ENCODE peak calls at places on chromosomes 6 and 20, in nine cellular contexts. K is brain microvascular endothelial cell, V is lower leg skin, Z is psoas muscle, I is bronchial epithelial cell, P is A549, E is fibroblast of lung, R is fibroblast of pulmonary artery, J is upper lobe of right lung. M is an unnamed sample.

GRCh38 chr20:11686900-11687543 is 230.7 kb upstream of the BTBD3 start:
- DNase-seq in V (no peak), I (no peak), P (no peak), R (peak), J (peak), K (peak), Z (peak), E (peak), M (no peak)

GRCh38 chr20:61816606-61817005 is 249.1 kb downstream of the TAF4 start:
- DNase-seq in V (no peak), R (no peak), E (no peak), J (no peak), Z (peak), P (no peak), K (no peak), I (no peak), M (no peak)

GRCh38 chr6:73854998-73855718 is 159.2 kb downstream of the CD109 start:
- DNase-seq in V (no peak), P (peak), Z (no peak), K (peak), E (peak), J (no peak), R (peak), I (peak), M (peak)

GRCh38 chr20:20568604-20569205 is 143.7 kb downstream of the RALGAPA2 start:
- DNase-seq in Z (no peak), K (peak), E (peak), R (peak), I (peak), J (no peak), P (peak), V (no peak), M (peak)

GRCh38 chr6:40352527-40353170 is 234.5 kb downstream of the LRFN2 start:
- DNase-seq in E (no peak), J (no peak), Z (no peak), V (no peak), P (no peak), I (no peak), R (no peak), K (no peak), M (no peak)

GRCh38 chr6:34852406-34853085 is 35.3 kb downstream of the TAF11 start:
- DNase-seq in J (no peak), V (no peak), I (no peak), Z (no peak), R (no peak), K (no peak), E (no peak), P (no peak), M (no peak)

GRCh38 chr6:111972714-111973678 is 80.9 kb upstream of the CCN6 start:
- DNase-seq in I (peak), Z (peak), V (peak), J (no peak), R (peak), K (peak), E (peak), P (peak), M (no peak)

GRCh38 chr20:63929071-63929470 is 27.1 kb downstream of the UCKL1 start:
- DNase-seq in Z (no peak), J (no peak), P (no peak), K (no peak), I (no peak), E (no peak), V (no peak), R (no peak), M (no peak)

GRCh38 chr20:2314759-2315439 is 19.1 kb downstream of the TGM3 start:
- DNase-seq in I (peak), V (peak), Z (peak), K (no peak), R (peak), E (peak), J (no peak), P (no peak), M (no peak)

GRCh38 chr6:116575227-116575626 is 3.9 kb downstream of the RWDD1 start:
- DNase-seq in E (no peak), Z (no peak), I (no peak), J (no peak), P (no peak), R (no peak), V (no peak), K (no peak), M (no peak)

GRCh38 chr20:58131581-58132142 is 96.8 kb downstream of the ANKRD60 start:
- DNase-seq in K (peak), E (peak), I (peak), Z (no peak), R (peak), J (no peak), P (no peak), V (peak), M (no peak)

GRCh38 chr20:4455301-4455701 is 266.4 kb upstream of the PRND start:
- DNase-seq in I (peak), P (no peak), K (no peak), R (no peak), E (no peak), Z (no peak), V (no peak), J (no peak), M (no peak)

GRCh38 chr6:45763281-45763680 is 252.4 kb downstream of the CLIC5 start:
- DNase-seq in V (no peak), P (no peak), J (no peak), Z (no peak), I (no peak), R (no peak), E (no peak), K (no peak), M (no peak)

GRCh38 chr6:72623808-72624207 is 1.9 kb downstream of the KCNQ5 start:
- DNase-seq in V (no peak), K (no peak), Z (no peak), J (no peak), I (no peak), E (no peak), R (peak), P (no peak), M (no peak)

GRCh38 chr20:63029358-63030121 is 22.8 kb upstream of the BHLHE23 start:
- DNase-seq in E (no peak), I (peak), V (no peak), K (no peak), R (no peak), P (no peak), Z (peak), J (no peak), M (no peak)

GRCh38 chr20:17442588-17442987 is 88.6 kb downstream of the BFSP1 start:
- DNase-seq in R (no peak), E (no peak), K (no peak), Z (no peak), I (no peak), J (no peak), P (no peak), V (no peak), M (no peak)

GRCh38 chr20:33835773-33836172 is 24.6 kb downstream of the CHMP4B start:
- DNase-seq in J (no peak), P (no peak), V (peak), R (peak), Z (no peak), K (no peak), E (peak), I (no peak), M (no peak)

GRCh38 chr6:20907486-20908071 is 373.3 kb downstream of the CDKAL1 start:
- DNase-seq in R (no peak), K (no peak), Z (no peak), I (no peak), V (no peak), P (no peak), J (no peak), E (no peak), M (no peak)

GRCh38 chr6:167791780-167792478 is 34.8 kb upstream of the AFDN start:
- DNase-seq in I (no peak), J (no peak), V (peak), Z (no peak), K (no peak), P (no peak), E (no peak), R (no peak), M (no peak)

GRCh38 chr20:2093200-2093781 is 8.3 kb upstream of the STK35 start:
- DNase-seq in Z (no peak), K (no peak), R (peak), I (peak), V (no peak), E (peak), J (no peak), P (peak), M (peak)

GRCh38 chr6:135506270-135506997 is 8.9 kb upstream of the AHI1 start:
- DNase-seq in E (peak), K (peak), P (peak), R (peak), J (no peak), V (no peak), I (peak), Z (no peak), M (peak)

GRCh38 chr20:44028341-44028715 is 113.7 kb downstream of the TOX2 start:
- DNase-seq in K (no peak), V (no peak), I (no peak), R (no peak), P (no peak), J (no peak), Z (no peak), E (no peak), M (no peak)

GRCh38 chr6:16854986-16855385 is 93.7 kb upstream of the ATXN1 start:
- DNase-seq in E (no peak), K (no peak), J (no peak), I (no peak), Z (no peak), V (no peak), R (no peak), P (no peak), M (peak)

GRCh38 chr20:8043687-8044278 is 24.2 kb upstream of the TMX4 start:
- DNase-seq in P (peak), E (peak), R (peak), I (peak), V (peak), K (peak), Z (no peak), J (no peak), M (peak)

GRCh38 chr6:14841901-14842421 is 403.9 kb upstream of the JARID2 start:
- DNase-seq in J (peak), E (peak), K (peak), R (peak), V (peak), I (peak), P (no peak), Z (peak), M (no peak)

GRCh38 chr6:108942556-108943492 is 94.6 kb downstream of the ARMC2 start:
- DNase-seq in K (no peak), E (no peak), P (no peak), V (no peak), Z (no peak), I (no peak), J (no peak), R (no peak), M (no peak)

GRCh38 chr6:41894366-41895299 is 542 bp downstream of the USP49 start:
- DNase-seq in P (no peak), I (peak), K (no peak), V (no peak), R (peak), J (no peak), Z (no peak), E (no peak), M (no peak)

GRCh38 chr6:142752348-142752747 is 192.6 kb downstream of the HIVEP2 start:
- DNase-seq in P (no peak), K (no peak), E (peak), R (no peak), V (no peak), Z (no peak), J (no peak), I (no peak), M (no peak)

GRCh38 chr20:43448748-43449535 is 8.8 kb upstream of the SRSF6 start:
- DNase-seq in I (peak), K (peak), Z (no peak), P (peak), J (no peak), V (no peak), R (peak), E (peak), M (peak)

GRCh38 chr6:23498013-23498412 is 628.0 kb upstream of the NRSN1 start:
- DNase-seq in P (no peak), Z (no peak), R (peak), K (peak), I (no peak), J (no peak), V (no peak), E (peak), M (no peak)

GRCh38 chr6:29651413-29652197 is 5.3 kb upstream of the MOG start:
- DNase-seq in K (no peak), R (peak), P (peak), E (peak), Z (no peak), J (no peak), I (peak), V (no peak), M (peak)

GRCh38 chr6:164169355-164169754 is 754.8 kb downstream of the QKI start:
- DNase-seq in E (no peak), V (no peak), J (no peak), K (no peak), Z (no peak), R (no peak), I (no peak), P (no peak), M (no peak)

GRCh38 chr6:164166515-164166914 is 752.0 kb downstream of the QKI start:
- DNase-seq in R (no peak), E (no peak), V (no peak), P (no peak), Z (no peak), J (no peak), I (no peak), K (no peak), M (no peak)

GRCh38 chr6:164166996-164167395 is 752.5 kb downstream of the QKI start:
- DNase-seq in K (no peak), J (no peak), V (no peak), E (no peak), P (no peak), I (no peak), Z (no peak), R (no peak), M (no peak)

GRCh38 chr6:164168595-164168994 is 754.1 kb downstream of the QKI start:
- DNase-seq in Z (no peak), R (peak), P (no peak), E (no peak), V (no peak), K (no peak), J (no peak), I (no peak), M (no peak)

DNA sequence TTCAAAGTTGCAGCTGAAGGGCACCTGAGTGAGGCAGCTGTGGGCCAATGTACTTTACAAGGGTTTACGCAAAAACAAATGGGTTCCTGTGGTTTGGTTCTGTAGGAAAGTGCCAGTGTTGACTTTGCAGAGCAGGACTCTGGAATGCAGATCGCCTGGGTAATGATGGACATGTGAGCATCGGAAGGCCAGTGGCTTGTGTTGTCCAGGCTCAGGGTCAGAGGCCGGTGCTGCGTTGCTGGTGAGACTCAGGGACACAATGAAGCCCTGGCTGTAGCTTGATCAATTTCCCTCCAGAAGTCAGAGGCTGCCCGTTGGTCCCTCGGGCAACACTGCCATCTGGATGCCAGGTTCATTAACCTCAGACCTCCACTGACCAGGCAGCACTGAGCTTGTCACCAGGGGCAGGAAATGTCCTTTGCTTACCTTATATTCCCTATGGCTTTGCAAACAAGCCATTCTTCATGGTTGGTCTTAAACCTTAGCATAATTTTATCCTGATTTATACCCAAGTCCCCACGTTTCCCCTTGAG is 753.4 kb downstream of the QKI start:
- DNase-seq in J (no peak), E (no peak), P (no peak), K (no peak), V (no peak), I (no peak), Z (no peak), R (no peak), M (no peak)
- TF ChIP-seq CTCF in J (no peak), E (no peak), P (no peak), K (no peak), V (no peak), I (no peak), Z (peak), R (no peak), M (no peak)

GRCh38 chr6:11551053-11551452 is 13.5 kb downstream of the TMEM170B start:
- DNase-seq in K (no peak), E (no peak), I (no peak), Z (no peak), V (no peak), P (no peak), J (no peak), R (no peak), M (no peak)

GRCh38 chr6:11552390-11552789 is 14.8 kb downstream of the TMEM170B start:
- DNase-seq in K (no peak), J (no peak), I (no peak), V (no peak), Z (no peak), E (no peak), R (no peak), P (no peak), M (no peak)

GRCh38 chr6:11553824-11554223 is 16.3 kb downstream of the TMEM170B start:
- DNase-seq in V (no peak), J (no peak), P (no peak), K (no peak), I (no peak), Z (no peak), R (no peak), E (no peak), M (no peak)

GRCh38 chr6:11556308-11556707 is 18.8 kb downstream of the TMEM170B start:
- DNase-seq in Z (no peak), K (no peak), J (no peak), R (no peak), I (no peak), P (no peak), V (no peak), E (no peak), M (no peak)
- TF ChIP-seq CTCF in Z (no peak), K (no peak), J (no peak), R (no peak), I (no peak), P (no peak), V (no peak), E (no peak), M (no peak)

GRCh38 chr6:26224940-26225847 is 138.0 kb downstream of the HFE start:
- DNase-seq in E (peak), K (peak), R (peak), P (no peak), V (no peak), J (no peak), I (peak), Z (peak), M (no peak)
- TF ChIP-seq CTCF in E (no peak), K (peak), R (peak), P (no peak), V (no peak), J (no peak), I (peak), Z (no peak), M (no peak)

GRCh38 chr6:54503144-54503543 is 194.9 kb downstream of the TINAG start:
- DNase-seq in R (no peak), J (no peak), E (no peak), Z (no peak), I (no peak), K (no peak), P (no peak), V (no peak), M (no peak)
- TF ChIP-seq CTCF in R (no peak), J (no peak), E (no peak), Z (no peak), I (no peak), K (no peak), P (no peak), V (no peak), M (no peak)

DNA sequence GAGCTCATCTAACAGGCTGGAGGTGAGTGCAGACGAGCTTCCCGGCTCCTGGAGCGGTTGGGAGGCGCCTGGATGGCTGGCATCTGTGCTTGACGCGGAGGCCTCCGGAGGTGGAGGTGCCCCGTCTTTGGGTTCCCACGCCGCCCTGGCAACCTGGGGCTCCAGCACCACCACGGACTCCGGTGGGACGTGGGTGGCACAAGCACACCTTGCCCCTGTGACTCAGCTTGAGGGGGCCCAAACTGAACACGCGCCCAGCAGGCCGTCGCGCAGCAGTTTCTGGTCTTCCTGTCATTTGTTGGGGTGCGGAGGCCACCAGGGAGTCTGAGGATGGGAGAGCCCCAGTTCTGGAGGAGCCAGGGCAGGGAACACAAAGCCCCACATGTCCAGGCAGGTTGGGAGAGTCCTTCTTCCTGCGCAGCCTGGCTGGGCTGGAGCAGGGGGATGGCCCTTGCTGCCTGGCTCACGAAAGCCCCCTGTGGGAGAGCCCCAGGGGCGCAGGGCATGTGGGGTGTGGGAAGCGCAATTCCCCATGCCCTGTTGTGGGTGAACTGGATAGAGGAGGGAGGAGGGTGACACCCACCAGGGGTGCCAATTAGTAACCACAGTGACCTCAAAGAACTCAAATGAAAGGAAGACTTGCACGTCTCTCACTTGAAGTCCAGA is 1378.6 kb upstream of the DEFB115 start:
- DNase-seq in V (no peak), E (no peak), I (no peak), R (no peak), P (no peak), J (peak), Z (peak), K (no peak), M (peak)
- TF ChIP-seq CTCF in V (no peak), E (no peak), I (no peak), R (no peak), P (no peak), J (no peak), Z (no peak), K (no peak), M (peak)

GRCh38 chr20:15267935-15268334 is 930.5 kb upstream of the FLRT3 start:
- DNase-seq in R (no peak), V (no peak), P (no peak), Z (no peak), I (no peak), J (no peak), E (no peak), K (no peak), M (no peak)

DNA sequence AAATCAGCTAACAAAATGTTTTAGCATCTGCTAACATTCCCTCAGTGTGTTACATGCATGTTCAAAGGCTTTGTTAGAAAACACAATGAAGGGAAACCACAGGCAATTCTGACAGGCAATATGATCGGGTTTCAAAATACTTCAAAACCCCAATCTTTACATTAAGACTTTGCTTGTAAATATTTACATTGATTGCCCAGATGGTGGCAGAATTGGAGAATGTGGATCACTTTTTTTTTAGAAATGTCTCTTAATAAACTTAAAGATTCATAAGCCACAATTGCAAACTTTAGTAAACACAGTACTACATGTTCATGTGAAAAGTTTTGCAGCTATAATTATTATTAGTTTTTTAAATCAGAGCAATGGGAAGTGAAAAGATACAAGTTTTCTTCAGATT is 928.5 kb upstream of the FLRT3 start:
- DNase-seq in V (no peak), E (no peak), R (no peak), I (no peak), J (no peak), Z (no peak), K (no peak), P (no peak), M (no peak)
- TF ChIP-seq CTCF in V (no peak), E (no peak), R (no peak), I (no peak), J (no peak), Z (no peak), K (no peak), P (no peak), M (no peak)

DNA sequence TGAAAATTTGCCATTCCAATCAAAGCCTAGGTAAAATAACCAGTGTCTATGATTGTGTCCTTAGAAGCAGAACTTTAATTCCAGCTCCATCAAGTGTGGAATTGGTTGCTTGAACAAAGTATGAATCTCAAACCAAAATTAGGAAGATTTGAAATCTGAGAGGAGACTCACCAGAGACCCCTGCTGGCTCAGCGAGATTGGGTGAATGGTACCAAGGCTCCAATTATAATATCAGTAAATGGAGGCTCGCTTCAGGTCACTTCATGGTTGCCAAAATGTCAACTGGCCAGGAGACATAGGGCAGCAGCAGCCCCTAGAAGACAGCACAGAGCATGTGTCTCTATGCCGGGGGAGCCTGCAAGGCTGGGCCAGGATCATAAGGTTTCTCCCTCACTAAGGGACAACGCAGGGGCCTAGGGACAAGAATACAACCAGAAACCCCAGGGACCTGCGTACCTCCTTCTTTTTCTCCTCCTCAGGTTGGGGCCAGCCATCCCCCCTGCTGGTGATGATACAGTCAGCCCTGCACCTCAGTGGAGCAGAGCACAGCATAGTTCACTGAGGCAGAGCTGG is 14.0 kb downstream of the RBL1 start:
- DNase-seq in J (no peak), E (peak), V (no peak), P (no peak), I (no peak), R (no peak), Z (no peak), K (peak), M (no peak)
- TF ChIP-seq CTCF in J (peak), E (peak), V (no peak), P (peak), I (peak), R (peak), Z (no peak), K (peak), M (peak)